ENCODE peak calls at places on chromosomes 2 and 18, in five cellular contexts. B is HepG2, Z is GM12892, E is K562, G is H1. K is an unnamed sample.

GRCh38 chr18:74682998-74683311 is 85.3 kb downstream of the ZNF407 start:
- DNase-seq in E (no peak), Z (no peak), G (no peak), B (no peak), K (no peak)

GRCh38 chr18:56000041-56000440 is 412.0 kb upstream of the TCF4 start:
- DNase-seq in B (no peak), Z (no peak), G (no peak), E (no peak), K (no peak)

GRCh38 chr18:57649536-57650495 is 28.2 kb upstream of the NARS1 start:
- DNase-seq in Z (no peak), B (no peak), E (no peak), G (no peak), K (no peak)

GRCh38 chr2:10377747-10378085 is 70.4 kb downstream of the ODC1 start:
- DNase-seq in E (no peak), G (no peak), Z (no peak), B (no peak), K (no peak)

GRCh38 chr2:233015048-233015645 is 2.1 kb upstream of the NGEF start:
- DNase-seq in G (no peak), Z (no peak), E (no peak), B (no peak), K (no peak)

GRCh38 chr2:27854224-27854623 is 36.0 kb downstream of the RBKS start:
- DNase-seq in B (no peak), G (no peak), Z (no peak), E (no peak), K (no peak)

GRCh38 chr2:222879602-222879933 is 18.7 kb downstream of the ACSL3 start:
- DNase-seq in G (no peak), Z (no peak), E (no peak), B (no peak), K (no peak)

GRCh38 chr2:107437265-107437664 is 389.4 kb upstream of the RGPD4 start:
- DNase-seq in G (no peak), B (no peak), E (no peak), Z (no peak), K (no peak)

GRCh38 chr18:45212186-45213039 is 402.9 kb upstream of the SLC14A2 start:
- DNase-seq in E (peak; percentile 45), G (peak; percentile 87), Z (peak; percentile 26), B (peak; percentile 59), K (peak; percentile 25)

GRCh38 chr2:71223767-71224333 is 3.1 kb downstream of the PAIP2B start:
- DNase-seq in E (no peak), G (peak; percentile 57), B (peak; percentile 52), Z (no peak), K (no peak)

GRCh38 chr2:236607471-236608307 is 38.1 kb downstream of the ACKR3 start:
- DNase-seq in G (no peak), B (no peak), Z (no peak), E (peak; percentile 28), K (no peak)

GRCh38 chr18:32730620-32731021 is 42.2 kb downstream of the KLHL14 start:
- DNase-seq in E (no peak), G (no peak), B (no peak), Z (no peak), K (no peak)

GRCh38 chr18:32552421-32553030 is 81.8 kb upstream of the GAREM1 start:
- DNase-seq in G (peak; percentile 62), B (peak; percentile 68), E (peak; percentile 61), Z (peak; percentile 40), K (peak; percentile 51)

GRCh38 chr2:54675281-54675680 is 48.2 kb upstream of the EML6 start:
- DNase-seq in G (peak; percentile 31), B (no peak), Z (no peak), E (no peak), K (no peak)

GRCh38 chr2:72173640-72174321 is 26.1 kb upstream of the CYP26B1 start:
- DNase-seq in B (no peak), E (no peak), G (no peak), Z (no peak), K (no peak)

GRCh38 chr18:70468861-70469570 is 180.2 kb downstream of the SOCS6 start:
- DNase-seq in E (no peak), Z (no peak), G (no peak), B (no peak), K (no peak)

GRCh38 chr2:241931976-241932894 is 62.7 kb downstream of the RTP5 start:
- DNase-seq in E (no peak), G (no peak), Z (no peak), B (no peak), K (no peak)

GRCh38 chr18:11149441-11150270 is at the start of gene PIEZO2:
- DNase-seq in Z (peak; percentile 83), E (peak; percentile 29), G (peak; percentile 92), B (peak; percentile 68), K (peak; percentile 96)

GRCh38 chr2:233133239-233133638 is 73.1 kb downstream of the INPP5D start:
- DNase-seq in B (no peak), Z (no peak), G (no peak), E (no peak), K (no peak)

GRCh38 chr18:11518788-11519685 is 90.4 kb upstream of the SLC35G4 start:
- DNase-seq in Z (peak; percentile 46), B (peak; percentile 64), E (peak; percentile 68), G (peak; percentile 85), K (peak; percentile 58)

GRCh38 chr2:18740428-18740827 is 151.1 kb upstream of the NT5C1B start:
- DNase-seq in G (no peak), B (no peak), E (no peak), Z (no peak), K (no peak)

GRCh38 chr2:240906141-240906910 is at the start of gene CROCC2:
- DNase-seq in B (no peak), G (no peak), Z (no peak), E (no peak), K (no peak)

GRCh38 chr2:184157141-184157540 is 441.2 kb upstream of the ZNF804A start:
- DNase-seq in B (no peak), G (no peak), E (no peak), Z (no peak), K (no peak)

DNA sequence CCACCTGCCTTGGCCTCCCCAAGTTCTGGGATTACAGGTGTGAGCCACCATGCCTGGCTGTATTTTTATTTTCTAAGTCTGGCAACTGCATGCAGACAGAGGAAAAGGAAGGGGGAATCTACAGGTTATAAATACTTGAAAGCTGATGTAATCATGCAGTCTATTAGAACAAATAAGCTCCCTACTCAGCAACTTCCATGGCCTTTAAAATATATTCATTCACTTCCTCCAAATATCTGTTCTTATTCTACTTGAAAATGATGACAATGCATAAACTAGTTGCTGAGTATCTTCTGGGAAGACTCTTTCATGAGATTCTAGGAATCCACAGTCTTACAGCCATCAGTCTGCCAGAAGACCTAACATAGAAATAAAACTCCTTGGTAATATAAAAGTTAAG is 66.9 kb upstream of the NCKAP5 start:
- DNase-seq in B (no peak), Z (no peak), G (no peak), E (no peak), K (no peak)
- TF ChIP-seq POLR2AphosphoS5 in B (no peak), Z (no peak), G (no peak), E (no peak), K (no peak)

GRCh38 chr2:45833968-45834344 is 182.5 kb downstream of the PRKCE start:
- DNase-seq in E (no peak), G (no peak), B (no peak), Z (no peak), K (peak; percentile 41)
- TF ChIP-seq TAF1 in E (no peak), G (no peak), B (no peak), Z (peak; percentile 74), K (peak; percentile 79)

DNA sequence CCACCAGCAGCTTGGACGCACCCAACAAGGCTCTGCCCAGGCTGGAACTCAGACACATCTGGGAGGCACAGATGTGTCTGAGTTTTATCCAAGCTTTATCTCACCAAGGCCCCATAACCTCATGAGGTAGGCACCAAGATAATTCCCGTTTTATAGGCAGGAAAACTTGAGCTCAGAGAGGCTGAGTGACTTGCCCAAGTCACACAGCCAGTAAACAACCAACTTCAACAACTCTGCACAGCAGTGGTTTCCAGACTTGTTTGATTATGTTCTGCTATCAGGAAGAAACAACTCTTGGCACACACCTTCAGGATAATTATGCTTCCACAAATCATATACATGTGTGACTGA is 63.1 kb downstream of the ZFP36L2 start:
- DNase-seq in B (no peak), Z (no peak), E (no peak), G (no peak), K (no peak)
- TF ChIP-seq POLR2A in B (no peak), Z (no peak), E (no peak), G (no peak), K (no peak)

GRCh38 chr18:23228102-23229051 is 93.1 kb downstream of the CABLES1 start:
- DNase-seq in Z (no peak), E (no peak), B (no peak), G (no peak), K (no peak)
- TF ChIP-seq POLR2AphosphoS5 in Z (peak; percentile 79), E (no peak), B (no peak), G (no peak), K (peak; percentile 71)

DNA sequence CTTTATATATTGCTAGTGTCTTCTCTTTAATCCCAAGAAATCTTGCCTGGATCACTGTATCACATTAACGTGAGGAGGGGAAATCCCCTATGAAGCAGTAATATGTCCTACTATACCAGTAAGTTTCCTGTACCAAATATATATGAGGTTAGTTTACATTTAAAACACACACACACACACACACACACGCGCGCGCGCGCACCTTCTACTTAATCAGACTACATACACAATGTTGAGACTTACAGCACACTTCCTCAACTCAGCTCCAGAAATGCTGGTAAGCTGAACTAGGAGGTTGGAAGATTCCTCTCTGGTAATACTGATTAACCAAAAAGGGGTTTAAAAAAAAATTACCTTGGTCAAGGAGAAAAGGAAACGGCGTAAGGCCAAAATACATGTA is 49.3 kb downstream of the USP34 start:
- DNase-seq in Z (no peak), B (no peak), E (no peak), G (no peak), K (no peak)
- TF ChIP-seq TAF1 in Z (no peak), B (no peak), E (no peak), G (no peak), K (no peak)

DNA sequence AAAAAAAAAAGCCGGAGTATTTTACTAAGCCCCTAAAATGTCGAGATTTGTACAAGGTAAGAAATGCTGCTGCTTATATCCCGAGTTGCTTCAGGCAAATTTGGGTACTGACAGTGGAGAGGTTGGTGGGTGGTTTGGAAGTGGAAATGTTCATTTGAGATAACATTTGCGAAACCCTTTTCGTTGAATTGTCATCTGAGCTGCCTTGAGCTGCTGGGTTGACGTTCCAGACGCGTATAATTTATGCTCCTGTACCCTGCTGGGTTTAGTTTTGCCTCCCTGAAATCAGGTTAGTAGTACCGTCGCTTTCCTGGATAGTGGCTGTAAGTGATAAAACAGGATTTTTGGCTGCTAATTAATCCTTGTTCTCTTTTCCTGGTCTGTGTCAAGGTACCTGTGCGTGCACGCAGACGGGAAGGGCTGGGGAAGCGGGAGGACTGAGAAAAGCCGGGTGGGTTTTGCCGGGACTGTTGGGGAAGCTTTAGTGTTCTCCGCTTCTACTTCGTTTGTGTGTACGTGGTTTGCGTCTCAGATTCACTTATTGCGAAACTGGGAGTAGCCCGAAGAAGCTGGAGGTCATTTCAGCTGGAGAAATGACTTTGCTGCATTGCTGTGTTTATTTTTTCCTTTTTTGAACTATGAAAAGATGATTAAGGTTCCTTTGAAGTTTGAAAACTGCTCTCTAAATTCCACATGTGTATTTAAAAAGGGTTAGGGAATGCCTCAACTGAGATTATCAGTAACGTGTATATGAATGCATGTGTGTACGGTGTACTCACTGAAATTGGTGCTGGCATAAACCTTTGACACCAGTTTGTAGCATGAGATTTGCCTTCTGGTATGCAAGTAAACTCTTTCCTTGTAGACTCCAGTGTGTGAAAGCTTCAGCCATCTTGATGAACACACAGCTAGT is 709 bp downstream of the UGP2 start:
- DNase-seq in G (no peak), B (peak; percentile 73), E (peak; percentile 29), Z (no peak), K (no peak)
- TF ChIP-seq POLR2A in G (no peak), B (no peak), E (no peak), Z (no peak), K (peak; percentile 4)